ENCODE peak calls at places on chromosomes 6 and 20, in nine cellular contexts. One of them, this sample, is unnamed.

GRCh38 chr6:166459906-166460305 is 77.2 kb upstream of the MPC1 start:
- DNase-seq in HS-5: no peak
- DNase-seq in AG04450: no peak
- DNase-seq in CD8-positive, alpha-beta memory T cell: no peak
- DNase-seq in BE2C: no peak
- DNase-seq in left colon: no peak
- DNase-seq in stimulated activated CD8-positive, alpha-beta memory T cell treated with anti-CD3 and anti-CD28 coated beads, Interleukin-15, amount 100 ng/mL, for 24 hours: no peak
- DNase-seq in cardiac septum: no peak
- DNase-seq in AG20443: no peak
- DNase-seq in this sample: no peak

GRCh38 chr6:116648161-116648560 is 20.4 kb downstream of the ZUP1 start:
- DNase-seq in stimulated activated CD8-positive, alpha-beta memory T cell treated with anti-CD3 and anti-CD28 coated beads, Interleukin-15, amount 100 ng/mL, for 24 hours: no peak
- DNase-seq in HS-5: no peak
- DNase-seq in left colon: no peak
- DNase-seq in cardiac septum: no peak
- DNase-seq in AG20443: no peak
- DNase-seq in BE2C: no peak
- DNase-seq in CD8-positive, alpha-beta memory T cell: no peak
- DNase-seq in AG04450: no peak
- DNase-seq in this sample: no peak

GRCh38 chr20:55790178-55790577 is 215.1 kb downstream of the CBLN4 start:
- DNase-seq in BE2C: peak; percentile 10
- DNase-seq in cardiac septum: no peak
- DNase-seq in AG04450: no peak
- DNase-seq in AG20443: no peak
- DNase-seq in HS-5: no peak
- DNase-seq in CD8-positive, alpha-beta memory T cell: no peak
- DNase-seq in left colon: peak; percentile 3
- DNase-seq in stimulated activated CD8-positive, alpha-beta memory T cell treated with anti-CD3 and anti-CD28 coated beads, Interleukin-15, amount 100 ng/mL, for 24 hours: no peak
- DNase-seq in this sample: no peak

GRCh38 chr6:158008894-158009891 is 27.5 kb downstream of the SYNJ2 start:
- DNase-seq in AG04450: no peak
- DNase-seq in BE2C: peak; percentile 90
- DNase-seq in cardiac septum: no peak
- DNase-seq in HS-5: no peak
- DNase-seq in AG20443: peak; percentile 59
- DNase-seq in left colon: peak; percentile 48
- DNase-seq in CD8-positive, alpha-beta memory T cell: no peak
- DNase-seq in stimulated activated CD8-positive, alpha-beta memory T cell treated with anti-CD3 and anti-CD28 coated beads, Interleukin-15, amount 100 ng/mL, for 24 hours: no peak
- DNase-seq in this sample: peak; percentile 84

GRCh38 chr6:34424200-34425131 is 1.4 kb downstream of the RPS10 start:
- DNase-seq in cardiac septum: no peak
- DNase-seq in CD8-positive, alpha-beta memory T cell: no peak
- DNase-seq in HS-5: no peak
- DNase-seq in stimulated activated CD8-positive, alpha-beta memory T cell treated with anti-CD3 and anti-CD28 coated beads, Interleukin-15, amount 100 ng/mL, for 24 hours: no peak
- DNase-seq in left colon: no peak
- DNase-seq in AG04450: no peak
- DNase-seq in AG20443: no peak
- DNase-seq in BE2C: no peak
- DNase-seq in this sample: no peak

GRCh38 chr6:12748815-12749521 is 32.4 kb downstream of the PHACTR1 start:
- DNase-seq in BE2C: peak; percentile 11
- DNase-seq in left colon: no peak
- DNase-seq in stimulated activated CD8-positive, alpha-beta memory T cell treated with anti-CD3 and anti-CD28 coated beads, Interleukin-15, amount 100 ng/mL, for 24 hours: no peak
- DNase-seq in cardiac septum: no peak
- DNase-seq in HS-5: no peak
- DNase-seq in CD8-positive, alpha-beta memory T cell: no peak
- DNase-seq in AG20443: peak; percentile 15
- DNase-seq in AG04450: no peak
- DNase-seq in this sample: peak; percentile 37

GRCh38 chr20:32079655-32080109 is 27.6 kb downstream of the HCK start:
- DNase-seq in BE2C: no peak
- DNase-seq in stimulated activated CD8-positive, alpha-beta memory T cell treated with anti-CD3 and anti-CD28 coated beads, Interleukin-15, amount 100 ng/mL, for 24 hours: no peak
- DNase-seq in left colon: no peak
- DNase-seq in cardiac septum: no peak
- DNase-seq in AG04450: no peak
- DNase-seq in HS-5: no peak
- DNase-seq in AG20443: no peak
- DNase-seq in CD8-positive, alpha-beta memory T cell: no peak
- DNase-seq in this sample: no peak

GRCh38 chr6:349491-349921 is 42.0 kb upstream of the IRF4 start:
- DNase-seq in left colon: no peak
- DNase-seq in AG20443: no peak
- DNase-seq in cardiac septum: peak; percentile 73
- DNase-seq in CD8-positive, alpha-beta memory T cell: no peak
- DNase-seq in BE2C: no peak
- DNase-seq in HS-5: no peak
- DNase-seq in stimulated activated CD8-positive, alpha-beta memory T cell treated with anti-CD3 and anti-CD28 coated beads, Interleukin-15, amount 100 ng/mL, for 24 hours: no peak
- DNase-seq in AG04450: no peak
- DNase-seq in this sample: no peak

GRCh38 chr20:33791959-33792597 is 19.1 kb upstream of the CHMP4B start:
- DNase-seq in HS-5: no peak
- DNase-seq in AG04450: no peak
- DNase-seq in AG20443: peak; percentile 67
- DNase-seq in cardiac septum: peak; percentile 77
- DNase-seq in BE2C: peak; percentile 53
- DNase-seq in left colon: peak; percentile 65
- DNase-seq in stimulated activated CD8-positive, alpha-beta memory T cell treated with anti-CD3 and anti-CD28 coated beads, Interleukin-15, amount 100 ng/mL, for 24 hours: peak; percentile 23
- DNase-seq in CD8-positive, alpha-beta memory T cell: peak; percentile 20
- DNase-seq in this sample: no peak

GRCh38 chr6:84422380-84422968 is 195.0 kb upstream of the CEP162 start:
- DNase-seq in BE2C: peak; percentile 71
- DNase-seq in AG20443: no peak
- DNase-seq in HS-5: no peak
- DNase-seq in AG04450: peak; percentile 15
- DNase-seq in cardiac septum: peak; percentile 78
- DNase-seq in CD8-positive, alpha-beta memory T cell: no peak
- DNase-seq in left colon: peak; percentile 5
- DNase-seq in stimulated activated CD8-positive, alpha-beta memory T cell treated with anti-CD3 and anti-CD28 coated beads, Interleukin-15, amount 100 ng/mL, for 24 hours: no peak
- DNase-seq in this sample: no peak

GRCh38 chr6:66496659-66497058 is 789.6 kb upstream of the EYS start:
- DNase-seq in cardiac septum: no peak
- DNase-seq in AG20443: no peak
- DNase-seq in AG04450: no peak
- DNase-seq in CD8-positive, alpha-beta memory T cell: no peak
- DNase-seq in left colon: no peak
- DNase-seq in stimulated activated CD8-positive, alpha-beta memory T cell treated with anti-CD3 and anti-CD28 coated beads, Interleukin-15, amount 100 ng/mL, for 24 hours: no peak
- DNase-seq in HS-5: no peak
- DNase-seq in BE2C: peak; percentile 25
- DNase-seq in this sample: no peak

GRCh38 chr6:113476937-113477839 is 380.0 kb upstream of the MARCKS start:
- DNase-seq in CD8-positive, alpha-beta memory T cell: no peak
- DNase-seq in HS-5: peak; percentile 39
- DNase-seq in BE2C: no peak
- DNase-seq in AG20443: peak; percentile 38
- DNase-seq in AG04450: no peak
- DNase-seq in cardiac septum: no peak
- DNase-seq in stimulated activated CD8-positive, alpha-beta memory T cell treated with anti-CD3 and anti-CD28 coated beads, Interleukin-15, amount 100 ng/mL, for 24 hours: no peak
- DNase-seq in left colon: no peak
- DNase-seq in this sample: no peak

GRCh38 chr6:106502534-106502933 is 126.8 kb downstream of the RTN4IP1 start:
- DNase-seq in stimulated activated CD8-positive, alpha-beta memory T cell treated with anti-CD3 and anti-CD28 coated beads, Interleukin-15, amount 100 ng/mL, for 24 hours: no peak
- DNase-seq in BE2C: no peak
- DNase-seq in AG04450: no peak
- DNase-seq in left colon: no peak
- DNase-seq in HS-5: no peak
- DNase-seq in CD8-positive, alpha-beta memory T cell: no peak
- DNase-seq in cardiac septum: no peak
- DNase-seq in AG20443: no peak
- DNase-seq in this sample: no peak

GRCh38 chr6:47741807-47742206 is 40.0 kb upstream of the OPN5 start:
- DNase-seq in AG04450: no peak
- DNase-seq in stimulated activated CD8-positive, alpha-beta memory T cell treated with anti-CD3 and anti-CD28 coated beads, Interleukin-15, amount 100 ng/mL, for 24 hours: no peak
- DNase-seq in AG20443: peak; percentile 16
- DNase-seq in CD8-positive, alpha-beta memory T cell: no peak
- DNase-seq in BE2C: no peak
- DNase-seq in cardiac septum: no peak
- DNase-seq in HS-5: no peak
- DNase-seq in left colon: peak; percentile 22
- DNase-seq in this sample: peak; percentile 64

GRCh38 chr6:126054802-126055201 is 68.5 kb downstream of the TRMT11 start:
- DNase-seq in AG04450: no peak
- DNase-seq in AG20443: no peak
- DNase-seq in cardiac septum: no peak
- DNase-seq in CD8-positive, alpha-beta memory T cell: no peak
- DNase-seq in HS-5: no peak
- DNase-seq in left colon: no peak
- DNase-seq in BE2C: no peak
- DNase-seq in stimulated activated CD8-positive, alpha-beta memory T cell treated with anti-CD3 and anti-CD28 coated beads, Interleukin-15, amount 100 ng/mL, for 24 hours: no peak
- DNase-seq in this sample: no peak

GRCh38 chr20:460707-461106 is 1.6 kb downstream of the TBC1D20 start:
- DNase-seq in cardiac septum: no peak
- DNase-seq in left colon: no peak
- DNase-seq in HS-5: no peak
- DNase-seq in AG20443: peak; percentile 41
- DNase-seq in BE2C: no peak
- DNase-seq in stimulated activated CD8-positive, alpha-beta memory T cell treated with anti-CD3 and anti-CD28 coated beads, Interleukin-15, amount 100 ng/mL, for 24 hours: no peak
- DNase-seq in AG04450: no peak
- DNase-seq in CD8-positive, alpha-beta memory T cell: no peak
- DNase-seq in this sample: no peak

GRCh38 chr6:39279539-39279938 is 34.7 kb downstream of the KCNK17 start:
- DNase-seq in AG20443: no peak
- DNase-seq in CD8-positive, alpha-beta memory T cell: no peak
- DNase-seq in BE2C: no peak
- DNase-seq in stimulated activated CD8-positive, alpha-beta memory T cell treated with anti-CD3 and anti-CD28 coated beads, Interleukin-15, amount 100 ng/mL, for 24 hours: no peak
- DNase-seq in left colon: no peak
- DNase-seq in cardiac septum: no peak
- DNase-seq in AG04450: no peak
- DNase-seq in HS-5: no peak
- DNase-seq in this sample: no peak

GRCh38 chr6:94127716-94128115 is 708.4 kb upstream of the EPHA7 start:
- DNase-seq in AG04450: no peak
- DNase-seq in cardiac septum: no peak
- DNase-seq in CD8-positive, alpha-beta memory T cell: no peak
- DNase-seq in AG20443: no peak
- DNase-seq in stimulated activated CD8-positive, alpha-beta memory T cell treated with anti-CD3 and anti-CD28 coated beads, Interleukin-15, amount 100 ng/mL, for 24 hours: no peak
- DNase-seq in BE2C: no peak
- DNase-seq in HS-5: no peak
- DNase-seq in left colon: no peak
- DNase-seq in this sample: no peak

GRCh38 chr20:45088247-45088646 is 12.7 kb downstream of the KCNS1 start:
- DNase-seq in cardiac septum: no peak
- DNase-seq in CD8-positive, alpha-beta memory T cell: no peak
- DNase-seq in stimulated activated CD8-positive, alpha-beta memory T cell treated with anti-CD3 and anti-CD28 coated beads, Interleukin-15, amount 100 ng/mL, for 24 hours: no peak
- DNase-seq in BE2C: no peak
- DNase-seq in AG04450: peak; percentile 54
- DNase-seq in AG20443: peak; percentile 63
- DNase-seq in HS-5: peak; percentile 99
- DNase-seq in left colon: no peak
- DNase-seq in this sample: no peak

GRCh38 chr20:10986586-10986985 is 312.8 kb upstream of the JAG1 start:
- DNase-seq in stimulated activated CD8-positive, alpha-beta memory T cell treated with anti-CD3 and anti-CD28 coated beads, Interleukin-15, amount 100 ng/mL, for 24 hours: no peak
- DNase-seq in HS-5: no peak
- DNase-seq in AG20443: no peak
- DNase-seq in BE2C: no peak
- DNase-seq in cardiac septum: no peak
- DNase-seq in CD8-positive, alpha-beta memory T cell: no peak
- DNase-seq in left colon: no peak
- DNase-seq in AG04450: no peak
- DNase-seq in this sample: no peak

GRCh38 chr6:13624871-13625288 is 9.7 kb downstream of the NOL7 start:
- DNase-seq in BE2C: peak; percentile 28
- DNase-seq in CD8-positive, alpha-beta memory T cell: peak; percentile 2
- DNase-seq in stimulated activated CD8-positive, alpha-beta memory T cell treated with anti-CD3 and anti-CD28 coated beads, Interleukin-15, amount 100 ng/mL, for 24 hours: no peak
- DNase-seq in cardiac septum: no peak
- DNase-seq in AG04450: no peak
- DNase-seq in HS-5: no peak
- DNase-seq in left colon: no peak
- DNase-seq in AG20443: peak; percentile 48
- DNase-seq in this sample: peak; percentile 8

GRCh38 chr20:42093041-42093440 is 474.9 kb upstream of the CHD6 start:
- DNase-seq in AG20443: no peak
- DNase-seq in CD8-positive, alpha-beta memory T cell: no peak
- DNase-seq in cardiac septum: no peak
- DNase-seq in left colon: no peak
- DNase-seq in BE2C: no peak
- DNase-seq in HS-5: no peak
- DNase-seq in stimulated activated CD8-positive, alpha-beta memory T cell treated with anti-CD3 and anti-CD28 coated beads, Interleukin-15, amount 100 ng/mL, for 24 hours: no peak
- DNase-seq in AG04450: no peak
- DNase-seq in this sample: no peak

GRCh38 chr6:15763827-15764226 is 101.0 kb upstream of the DTNBP1 start:
- DNase-seq in AG04450: no peak
- DNase-seq in BE2C: no peak
- DNase-seq in CD8-positive, alpha-beta memory T cell: no peak
- DNase-seq in HS-5: peak; percentile 16
- DNase-seq in stimulated activated CD8-positive, alpha-beta memory T cell treated with anti-CD3 and anti-CD28 coated beads, Interleukin-15, amount 100 ng/mL, for 24 hours: no peak
- DNase-seq in cardiac septum: no peak
- DNase-seq in AG20443: peak; percentile 25
- DNase-seq in left colon: peak; percentile 41
- DNase-seq in this sample: no peak

GRCh38 chr6:7468382-7469081 is 72.9 kb upstream of the DSP start:
- DNase-seq in left colon: no peak
- DNase-seq in HS-5: no peak
- DNase-seq in BE2C: peak; percentile 60
- DNase-seq in AG20443: peak; percentile 89
- DNase-seq in CD8-positive, alpha-beta memory T cell: no peak
- DNase-seq in cardiac septum: peak; percentile 83
- DNase-seq in AG04450: no peak
- DNase-seq in stimulated activated CD8-positive, alpha-beta memory T cell treated with anti-CD3 and anti-CD28 coated beads, Interleukin-15, amount 100 ng/mL, for 24 hours: no peak
- DNase-seq in this sample: no peak

This sample was measured in cerebellum.